ENCODE peak calls at places on chromosomes 4 and X, in four cellular contexts. D is coronary artery, N is BJ, U is left ventricle myocardium inferior. M is an unnamed sample.

GRCh38 chr4:82371398-82371972 is 2.3 kb downstream of the HNRNPD start:
- DNase-seq in N (no peak), D (no peak), U (no peak), M (no peak)

GRCh38 chr4:149634368-149634767 is 181.3 kb downstream of the IQCM start:
- DNase-seq in D (no peak), U (no peak), N (no peak), M (no peak)

GRCh38 chr4:52371861-52372260 is 287.2 kb downstream of the USP46 start:
- DNase-seq in U (no peak), D (no peak), N (no peak), M (no peak)

GRCh38 chr4:104629601-104630000 is 134.9 kb upstream of the CXXC4 start:
- DNase-seq in U (no peak), N (no peak), D (no peak), M (no peak)

GRCh38 chrX:98357146-98357545 is 1473.4 kb downstream of the RPA4 start:
- DNase-seq in N (no peak), D (no peak), U (no peak), M (no peak)

GRCh38 chrX:49106930-49107329 is 16.6 kb downstream of the GPKOW start:
- DNase-seq in N (no peak), D (no peak), U (peak), M (no peak)

GRCh38 chr4:118158946-118159345 is 124.7 kb downstream of the NDST3 start:
- DNase-seq in N (no peak), U (no peak), D (no peak), M (no peak)

GRCh38 chr4:122604146-122604545 is 16.7 kb downstream of the IL21 start:
- DNase-seq in D (no peak), U (no peak), N (no peak), M (no peak)

GRCh38 chr4:55355555-55355954 is 9.5 kb downstream of the SRD5A3 start:
- DNase-seq in U (no peak), D (no peak), N (no peak), M (no peak)

GRCh38 chr4:38400946-38401345 is 263.1 kb upstream of the KLF3 start:
- DNase-seq in D (no peak), U (no peak), N (no peak), M (peak)

GRCh38 chrX:112636288-112636687 is 43.5 kb downstream of the LHFPL1 start:
- DNase-seq in N (no peak), U (no peak), D (no peak), M (no peak)

GRCh38 chr4:57612279-57612678 is 502.1 kb upstream of the IGFBP7 start:
- DNase-seq in D (no peak), N (no peak), U (no peak), M (no peak)

GRCh38 chr4:101022151-101023024 is 324.9 kb downstream of the PPP3CA start:
- DNase-seq in N (no peak), U (no peak), D (no peak), M (no peak)

GRCh38 chr4:88003261-88003660 is 4.2 kb upstream of the PKD2 start:
- DNase-seq in U (no peak), D (no peak), N (peak), M (no peak)

GRCh38 chr4:43778187-43778915 is 670.3 kb downstream of the KCTD8 start:
- DNase-seq in U (no peak), D (no peak), N (no peak), M (no peak)

GRCh38 chrX:47831788-47832187 is 4.9 kb upstream of the ZNF81 start:
- DNase-seq in D (no peak), N (no peak), U (peak), M (no peak)

GRCh38 chr4:170001688-170002267 is 24.4 kb downstream of the MFAP3L start:
- DNase-seq in N (no peak), D (no peak), U (no peak), M (no peak)

GRCh38 chrX:101357166-101357795 is 8.7 kb upstream of the TIMM8A start:
- DNase-seq in D (no peak), U (no peak), N (no peak), M (no peak)

GRCh38 chr4:184897807-184898388 is 72.1 kb upstream of the ACSL1 start:
- DNase-seq in U (no peak), N (no peak), D (no peak), M (no peak)
- H3K4me3 ChIP-seq in U (no peak), N (no peak), D (no peak), M (no peak)

DNA sequence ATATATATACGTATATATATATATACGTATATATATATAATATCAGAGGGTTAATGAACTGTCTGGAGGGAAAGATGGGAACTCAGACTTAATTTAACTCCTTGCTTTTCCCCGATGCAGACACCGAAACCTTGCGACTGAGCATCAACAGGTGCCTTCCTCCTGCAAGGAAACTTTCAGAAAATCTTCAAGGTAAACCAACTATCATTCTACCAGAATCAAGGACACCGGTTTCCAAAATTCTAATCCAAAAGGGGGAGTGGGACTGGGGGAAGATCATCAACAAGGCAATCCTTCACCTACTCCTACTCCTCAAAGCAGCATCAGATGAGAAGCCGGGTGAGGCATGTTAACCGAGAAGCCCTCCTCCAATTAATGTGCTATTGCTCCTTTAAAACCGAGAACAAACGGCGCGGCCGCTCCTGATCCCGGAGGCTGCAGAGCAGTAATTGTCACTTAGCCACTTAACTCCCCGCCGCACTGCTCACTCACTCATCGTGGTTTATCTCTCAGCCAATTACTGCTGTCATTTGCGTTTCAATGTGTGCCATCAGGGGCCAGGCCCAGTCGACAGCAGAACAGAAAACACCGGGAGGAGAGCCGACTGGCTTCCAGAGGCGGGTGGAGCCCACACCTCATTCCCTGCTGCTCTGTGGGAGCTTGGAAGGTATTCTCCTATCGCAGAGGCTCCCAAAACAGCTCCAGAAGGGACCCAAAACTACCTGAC is 61.7 kb downstream of the MAML3 start:
- DNase-seq in N (no peak), D (no peak), U (peak), M (no peak)
- H3K4me3 ChIP-seq in N (peak), D (peak), U (peak), M (no peak)

GRCh38 chr4:15702941-15703403 is at the start of gene BST1:
- DNase-seq in N (no peak), D (peak), U (peak), M (no peak)
- H3K4me3 ChIP-seq in N (peak), D (peak), U (peak), M (peak)

GRCh38 chrX:37910186-37910585 is 62.8 kb upstream of the DYNLT3 start:
- DNase-seq in N (no peak), U (no peak), D (no peak), M (no peak)

GRCh38 chrX:37912286-37912685 is 64.9 kb upstream of the DYNLT3 start:
- DNase-seq in N (peak), D (no peak), U (no peak), M (peak)

GRCh38 chrX:37904833-37905232 is 57.5 kb upstream of the DYNLT3 start:
- DNase-seq in N (no peak), U (no peak), D (no peak), M (no peak)

GRCh38 chrX:37905436-37906147 is 58.2 kb upstream of the DYNLT3 start:
- DNase-seq in N (no peak), D (no peak), U (no peak), M (no peak)

DNA sequence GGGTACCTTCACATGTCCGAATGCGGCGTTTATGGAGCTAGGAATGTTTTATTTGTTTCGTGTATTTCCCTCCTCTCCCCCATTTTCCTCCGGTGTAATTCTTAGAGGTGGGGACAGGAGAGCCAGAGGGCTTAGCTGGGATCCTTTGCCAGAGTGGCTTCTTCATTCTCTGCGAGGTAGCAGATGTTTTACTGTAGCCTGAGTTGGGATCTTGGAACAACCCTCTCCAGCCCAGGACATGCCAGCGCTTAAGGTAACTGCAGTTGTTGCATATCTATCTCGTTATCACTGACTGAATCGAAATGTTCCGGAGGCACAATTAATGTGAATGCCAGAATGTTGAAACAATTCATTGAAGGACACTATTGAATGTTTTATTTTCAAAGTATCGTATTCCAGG is 59.0 kb upstream of the DYNLT3 start:
- DNase-seq in D (no peak), N (no peak), U (no peak), M (no peak)
- H3K4me3 ChIP-seq in D (no peak), N (peak), U (peak), M (no peak)

GRCh38 chrX:44904542-44905115 is 31.6 kb downstream of the KDM6A start:
- DNase-seq in D (no peak), N (no peak), U (no peak), M (no peak)
- H3K4me3 ChIP-seq in D (no peak), N (no peak), U (no peak), M (no peak)

GRCh38 chr4:175531405-175532091 is 280.5 kb downstream of the GPM6A start:
- DNase-seq in D (no peak), U (no peak), N (peak), M (peak)

GRCh38 chr4:175540151-175540550 is 271.9 kb downstream of the GPM6A start:
- DNase-seq in D (no peak), N (no peak), U (no peak), M (no peak)

GRCh38 chr4:175539498-175539897 is 272.6 kb downstream of the GPM6A start:
- DNase-seq in U (no peak), D (no peak), N (no peak), M (no peak)

GRCh38 chr4:175540732-175541131 is 271.3 kb downstream of the GPM6A start:
- DNase-seq in N (no peak), D (no peak), U (no peak), M (no peak)

GRCh38 chr4:175536852-175537453 is 275.1 kb downstream of the GPM6A start:
- DNase-seq in N (no peak), U (no peak), D (no peak), M (peak)
- H3K4me3 ChIP-seq in N (no peak), U (no peak), D (no peak), M (no peak)

GRCh38 chr4:166625018-166625637 is 609.2 kb downstream of the SPOCK3 start:
- DNase-seq in U (no peak), N (no peak), D (no peak), M (no peak)
- H3K4me3 ChIP-seq in U (no peak), N (no peak), D (no peak), M (no peak)

GRCh38 chr4:386708-387105 is 49.1 kb downstream of the ZNF141 start:
- DNase-seq in N (no peak), U (no peak), D (no peak), M (no peak)
- H3K4me3 ChIP-seq in N (no peak), U (no peak), D (no peak), M (peak)